ENCODE peak calls at places on chromosomes 6 and 20, in four cellular contexts. O, P, M and N are unnamed samples.
A peak's percentile ranks its signal among the peaks of the same experiment; 100 is the strongest.

GRCh38 chr6:44806656-44807055 is 419.1 kb downstream of the CDC5L start:
- DNase-seq in O (no peak), P (no peak), M (no peak), N (no peak)

GRCh38 chr20:47492284-47492683 is 9.4 kb upstream of the NCOA3 start:
- DNase-seq in O (no peak), P (no peak), M (no peak), N (no peak)

GRCh38 chr6:157271911-157272310 is 51.4 kb downstream of the TMEM242 start:
- DNase-seq in O (no peak), P (no peak), M (no peak), N (no peak)

GRCh38 chr20:1674361-1674760 is 16.8 kb upstream of the SIRPG start:
- DNase-seq in O (no peak), P (no peak), M (no peak), N (no peak)

GRCh38 chr20:32333988-32334885 is 23.9 kb upstream of the ASXL1 start:
- DNase-seq in O (no peak), P (no peak), M (no peak), N (no peak)

GRCh38 chr6:17167327-17167979 is 65.6 kb downstream of the STMND1 start:
- DNase-seq in O (peak; percentile 52), P (no peak), M (peak; percentile 67), N (peak; percentile 57)

GRCh38 chr6:36800223-36801095 is 38.8 kb downstream of the CPNE5 start:
- DNase-seq in O (no peak), P (no peak), M (no peak), N (no peak)

GRCh38 chr6:112595841-112596240 is 248.7 kb downstream of the RFPL4B start:
- DNase-seq in O (no peak), P (no peak), M (no peak), N (no peak)

GRCh38 chr6:164344801-164345291 is 930.3 kb downstream of the QKI start:
- DNase-seq in O (no peak), P (no peak), M (no peak), N (no peak)

GRCh38 chr6:72620866-72621242 is 1.0 kb upstream of the KCNQ5 start:
- DNase-seq in O (no peak), P (no peak), M (no peak), N (peak; percentile 12)

GRCh38 chr6:167426074-167426473 is 101.2 kb downstream of the TTLL2 start:
- DNase-seq in O (no peak), P (no peak), M (no peak), N (no peak)

GRCh38 chr20:62069741-62070216 is 4.1 kb upstream of the TAF4 start:
- DNase-seq in O (no peak), P (no peak), M (no peak), N (no peak)

GRCh38 chr6:44869321-44869897 is 458.7 kb upstream of the RUNX2 start:
- DNase-seq in O (no peak), P (peak; percentile 86), M (peak; percentile 5), N (no peak)

GRCh38 chr6:10101551-10102252 is 313.2 kb downstream of the TFAP2A start:
- DNase-seq in O (no peak), P (no peak), M (no peak), N (no peak)

GRCh38 chr6:21781075-21781474 is 187.5 kb downstream of the SOX4 start:
- DNase-seq in O (no peak), P (no peak), M (no peak), N (peak; percentile 44)

GRCh38 chr20:23116301-23117089 is 30.4 kb upstream of the CD93 start:
- DNase-seq in O (no peak), P (no peak), M (peak; percentile 25), N (no peak)

GRCh38 chr20:10481671-10482070 is 46.6 kb downstream of the SLX4IP start:
- DNase-seq in O (no peak), P (no peak), M (no peak), N (no peak)

GRCh38 chr6:127300411-127300810 is 33.7 kb downstream of the RNF146 start:
- DNase-seq in O (no peak), P (no peak), M (no peak), N (no peak)

GRCh38 chr6:33684428-33684896 is 27.0 kb downstream of the UQCC2 start:
- DNase-seq in O (no peak), P (no peak), M (no peak), N (peak; percentile 31)

GRCh38 chr6:145715426-145715825 is 19.9 kb downstream of the EPM2A start:
- DNase-seq in O (no peak), P (no peak), M (no peak), N (no peak)

GRCh38 chr20:18388860-18389259 is 78.0 kb downstream of the DZANK1 start:
- DNase-seq in O (peak; percentile 18), P (no peak), M (peak; percentile 95), N (no peak)

GRCh38 chr6:149140910-149141290 is 176.6 kb upstream of the TAB2 start:
- DNase-seq in O (no peak), P (peak; percentile 65), M (no peak), N (no peak)

GRCh38 chr20:24160563-24161355 is 172.2 kb upstream of the GGTLC1 start:
- DNase-seq in O (peak; percentile 57), P (no peak), M (peak; percentile 39), N (peak; percentile 59)

GRCh38 chr20:1388706-1389483 is 4.0 kb downstream of the FKBP1A start:
- DNase-seq in O (no peak), P (no peak), M (no peak), N (no peak)

GRCh38 chr6:51855310-51856082 is 231.9 kb downstream of the PKHD1 start:
- DNase-seq in O (peak; percentile 8), P (peak; percentile 11), M (peak; percentile 79), N (peak; percentile 42)

GRCh38 chr6:166861961-166862286 is 94.4 kb downstream of the RNASET2 start:
- DNase-seq in O (no peak), P (no peak), M (no peak), N (peak; percentile 40)

DNA sequence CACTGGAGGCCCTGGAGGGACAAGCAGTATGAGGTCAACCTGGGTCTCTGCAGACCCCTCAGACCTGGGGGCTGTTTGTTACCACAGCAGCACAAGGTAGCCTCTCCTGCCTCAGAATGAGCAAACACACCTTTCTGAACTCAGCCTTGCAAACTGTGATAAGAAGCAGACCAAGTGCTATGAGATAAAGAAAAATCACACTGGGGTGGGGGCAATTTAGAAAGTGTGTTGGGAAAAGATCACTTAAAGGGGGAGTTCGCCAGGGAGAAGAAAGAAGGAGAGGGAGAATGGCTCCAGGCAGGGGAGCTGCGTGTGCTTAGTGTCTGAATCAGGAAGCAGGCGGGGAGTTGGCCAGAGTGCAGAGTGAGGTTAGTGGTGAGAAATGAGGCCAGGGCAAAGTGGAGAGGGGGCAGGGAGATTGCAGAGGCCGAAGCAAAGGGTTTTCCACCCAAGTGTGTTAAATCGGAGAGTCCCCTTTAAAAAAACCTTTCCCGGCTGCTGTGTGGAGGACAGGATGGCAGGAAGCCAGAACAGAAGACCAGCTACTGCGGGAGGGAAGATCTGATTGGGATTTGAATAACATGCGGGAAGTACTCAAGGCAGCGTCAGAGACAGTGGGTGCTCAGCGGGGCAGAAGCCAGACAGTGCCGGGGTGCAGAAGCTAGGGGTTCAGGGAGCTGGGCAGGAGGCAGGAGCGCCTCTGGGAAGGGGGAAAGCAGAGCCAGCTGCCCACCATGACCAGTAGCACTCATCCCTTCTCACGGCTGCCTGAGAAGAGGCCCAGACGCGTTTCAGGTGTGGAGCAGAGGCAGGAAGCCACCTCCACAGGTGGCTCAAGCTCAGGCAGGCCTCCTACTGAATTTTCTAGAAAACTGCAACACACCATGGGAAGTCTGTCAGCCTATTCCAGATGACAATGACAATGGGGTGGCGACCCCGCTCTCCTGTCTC is 9.0 kb downstream of the ADA start:
- DNase-seq in O (peak; percentile 56), P (peak; percentile 77), M (peak; percentile 69), N (peak; percentile 81)
- TF ChIP-seq PBX3 in O (no peak), P (no peak), M (no peak), N (no peak)

GRCh38 chr6:170033666-170034065 is 257.2 kb downstream of the DLL1 start:
- DNase-seq in O (no peak), P (no peak), M (no peak), N (no peak)

GRCh38 chr6:170035104-170035503 is 255.8 kb downstream of the DLL1 start:
- DNase-seq in O (no peak), P (no peak), M (no peak), N (no peak)

GRCh38 chr6:170032706-170033309 is 258.1 kb downstream of the DLL1 start:
- DNase-seq in O (no peak), P (no peak), M (no peak), N (no peak)

GRCh38 chr6:170035896-170036295 is 255.0 kb downstream of the DLL1 start:
- DNase-seq in O (no peak), P (no peak), M (no peak), N (no peak)

DNA sequence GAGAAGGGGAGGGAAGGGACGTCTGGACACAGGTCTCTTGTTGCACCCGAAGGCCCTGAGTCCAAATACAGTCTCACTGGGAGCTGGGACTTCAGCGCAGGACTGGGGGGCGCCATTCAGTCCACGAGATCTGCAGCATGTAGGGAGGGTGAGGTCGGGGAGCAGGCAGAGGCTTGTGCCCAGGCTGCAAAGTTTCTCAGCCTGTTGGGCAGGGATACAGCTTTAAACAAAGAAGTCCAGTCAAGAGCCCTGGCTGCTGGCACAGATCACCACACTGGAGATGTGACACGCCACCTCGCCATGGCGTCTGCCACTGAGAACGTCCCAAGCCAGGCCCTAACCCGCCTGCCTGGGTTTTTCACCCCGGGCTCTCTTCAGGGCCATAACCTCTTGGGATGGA is 256.6 kb downstream of the DLL1 start:
- DNase-seq in O (no peak), P (no peak), M (no peak), N (no peak)
- TF ChIP-seq PBX3 in O (no peak), P (no peak), M (no peak), N (no peak)

DNA sequence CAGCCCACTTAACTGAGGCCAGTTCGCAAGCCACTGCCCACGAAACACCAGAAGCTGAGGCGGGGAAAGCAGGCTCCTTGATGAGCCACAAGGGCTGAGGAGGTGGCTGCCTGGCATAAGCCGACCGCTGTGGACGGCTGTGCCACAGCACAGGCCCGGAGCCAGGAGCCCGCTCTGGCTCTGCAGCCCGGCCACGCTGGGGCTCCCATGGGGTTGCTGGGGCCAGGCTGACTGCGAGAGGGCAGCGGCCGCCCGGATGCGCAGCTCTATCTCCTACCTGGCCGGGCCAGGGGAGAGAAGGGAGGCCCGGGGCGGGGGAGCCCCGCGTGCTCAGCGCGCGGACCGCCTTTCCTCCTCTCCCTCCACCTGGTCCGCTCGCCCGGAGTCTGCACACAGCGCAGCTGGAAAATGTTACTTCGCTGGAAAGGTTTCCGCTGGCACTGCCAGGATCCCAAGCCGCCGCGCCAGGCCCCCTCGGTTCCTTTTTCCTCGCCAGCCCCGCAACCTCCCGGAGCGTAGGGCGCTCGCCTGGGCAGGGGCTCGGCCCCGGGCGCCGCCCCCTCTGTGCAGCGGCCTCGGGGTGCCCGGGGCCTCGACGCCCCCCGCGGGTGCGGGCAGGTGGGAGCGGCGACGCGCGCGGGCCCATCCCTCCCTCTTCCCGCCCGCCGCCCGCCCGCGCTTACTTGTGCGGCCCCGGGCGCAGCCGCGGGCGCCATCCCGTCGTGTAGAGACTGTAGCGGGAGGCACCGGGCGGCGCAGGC is 653 bp downstream of the EMILIN3 start:
- DNase-seq in O (no peak), P (no peak), M (no peak), N (peak; percentile 78)
- TF ChIP-seq PBX3 in O (no peak), P (no peak), M (no peak), N (no peak)

DNA sequence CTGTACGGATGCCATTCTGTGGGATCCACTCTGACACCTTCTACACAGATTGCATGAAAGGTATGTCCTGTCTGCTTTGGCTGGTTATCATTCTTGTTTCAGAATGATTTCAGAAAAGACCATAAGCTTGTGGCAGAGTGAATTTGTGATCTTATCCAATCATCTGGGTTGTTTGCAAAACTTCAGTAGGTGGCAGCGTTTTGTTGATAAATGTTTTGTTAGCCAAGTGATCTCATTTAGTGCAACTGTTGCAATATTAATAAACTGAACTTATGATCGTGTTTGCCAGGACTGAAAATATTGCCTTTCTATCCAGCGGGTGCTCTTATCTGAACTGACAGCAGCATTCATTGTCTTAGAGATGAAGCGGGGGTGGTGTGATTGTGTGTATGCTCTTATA is 613.2 kb upstream of the NOX3 start:
- DNase-seq in O (no peak), P (no peak), M (no peak), N (peak; percentile 3)
- TF ChIP-seq PBX3 in O (no peak), P (no peak), M (no peak), N (no peak)